ENCODE peak calls at places on chromosome 7, in four cellular contexts. A is Ammon's horn, O is RWPE1, E is HEK293T. L is an unnamed sample.

GRCh38 chr7:34991938-34992840 is 45.1 kb downstream of the DPY19L1 start:
- DNase-seq in O (no peak), E (no peak), A (no peak), L (peak; percentile 2)

GRCh38 chr7:135716677-135717238 is 11.2 kb downstream of the SLC13A4 start:
- DNase-seq in E (peak; percentile 65), O (no peak), A (peak; percentile 7), L (peak; percentile 38)

GRCh38 chr7:31478744-31479143 is 35.1 kb upstream of the ITPRID1 start:
- DNase-seq in E (no peak), A (peak; percentile 62), O (no peak), L (no peak)

GRCh38 chr7:103765891-103766290 is 223.6 kb downstream of the RELN start:
- DNase-seq in E (no peak), A (no peak), O (no peak), L (no peak)

GRCh38 chr7:122438492-122438891 is 133.9 kb upstream of the FEZF1 start:
- DNase-seq in O (no peak), A (no peak), E (no peak), L (no peak)

GRCh38 chr7:83739527-83739926 is 90.6 kb upstream of the SEMA3E start:
- DNase-seq in E (no peak), A (no peak), O (no peak), L (no peak)

GRCh38 chr7:134845461-134845860 is 66.0 kb downstream of the CALD1 start:
- DNase-seq in A (no peak), O (peak; percentile 34), E (peak; percentile 53), L (no peak)

GRCh38 chr7:81433692-81434331 is 336.0 kb downstream of the HGF start:
- DNase-seq in O (no peak), E (no peak), A (no peak), L (no peak)

GRCh38 chr7:6227294-6227846 is 45.1 kb downstream of the CYTH3 start:
- DNase-seq in A (no peak), E (no peak), O (no peak), L (no peak)

GRCh38 chr7:150515752-150516151 is 1.1 kb downstream of the GIMAP7 start:
- DNase-seq in O (no peak), E (no peak), A (no peak), L (no peak)

GRCh38 chr7:26279405-26279804 is 12.3 kb upstream of the SNX10 start:
- DNase-seq in A (no peak), O (no peak), E (no peak), L (no peak)

GRCh38 chr7:27211694-27212316 is 11.9 kb upstream of the HOXA13 start:
- DNase-seq in E (no peak), A (no peak), O (no peak), L (no peak)

GRCh38 chr7:33108591-33108930 is 643 bp downstream of the RP9 start:
- DNase-seq in O (no peak), E (no peak), A (no peak), L (no peak)

GRCh38 chr7:70787772-70788171 is 344.2 kb upstream of the GALNT17 start:
- DNase-seq in O (no peak), A (no peak), E (no peak), L (no peak)

GRCh38 chr7:4791101-4791737 is 15.8 kb downstream of the AP5Z1 start:
- DNase-seq in A (no peak), E (no peak), O (no peak), L (no peak)

GRCh38 chr7:99105756-99106155 is 38.2 kb downstream of the SMURF1 start:
- DNase-seq in E (no peak), A (no peak), O (no peak), L (no peak)

GRCh38 chr7:90657481-90657880 is 61.4 kb downstream of the CDK14 start:
- DNase-seq in O (no peak), A (no peak), E (no peak), L (no peak)

GRCh38 chr7:43071604-43072003 is 40.8 kb upstream of the HECW1 start:
- DNase-seq in O (no peak), A (no peak), E (no peak), L (no peak)

GRCh38 chr7:114856625-114857024 is 65.3 kb upstream of the MDFIC start:
- DNase-seq in O (no peak), A (no peak), E (no peak), L (peak; percentile 3)

GRCh38 chr7:44057849-44058758 is 7.3 kb downstream of the PGAM2 start:
- DNase-seq in O (peak; percentile 49), E (no peak), A (no peak), L (no peak)

GRCh38 chr7:2478387-2478760 is 2.2 kb upstream of the GRIFIN start:
- DNase-seq in E (no peak), O (no peak), A (peak; percentile 32), L (peak; percentile 96)

GRCh38 chr7:107479303-107479702 is 9.4 kb downstream of the GPR22 start:
- DNase-seq in O (no peak), E (no peak), A (no peak), L (no peak)

GRCh38 chr7:37007731-37008130 is 283.4 kb upstream of the AOAH start:
- DNase-seq in E (no peak), O (no peak), A (no peak), L (no peak)

GRCh38 chr7:126606331-126606730 is 646.4 kb downstream of the GRM8 start:
- DNase-seq in A (no peak), O (no peak), E (no peak), L (no peak)

GRCh38 chr7:158837790-158838189 is 8.5 kb upstream of the ESYT2 start:
- DNase-seq in E (no peak), O (no peak), A (no peak), L (no peak)